ENCODE peak calls at places on chromosome 20, in six cellular contexts. J is GM23248, G is neural progenitor cell, P is GM12878, Y is neuronal stem cell, S is PC-3. I is an unnamed sample.

GRCh38 chr20:14687317-14687716 is 349.9 kb upstream of the FLRT3 start:
- DNase-seq in Y (no peak), G (no peak), S (peak), J (peak), P (no peak), I (no peak)

GRCh38 chr20:41392871-41393704 is 26.5 kb upstream of the EMILIN3 start:
- DNase-seq in S (no peak), P (no peak), G (no peak), J (peak), Y (no peak), I (no peak)

GRCh38 chr20:38589351-38589750 is 8.4 kb downstream of the ADIG start:
- DNase-seq in P (no peak), G (no peak), J (no peak), Y (no peak), S (no peak), I (no peak)

GRCh38 chr20:42204261-42204660 is 586.1 kb upstream of the CHD6 start:
- DNase-seq in J (no peak), P (no peak), Y (peak), S (no peak), G (peak), I (no peak)

GRCh38 chr20:9532069-9532809 is 17.8 kb downstream of the LAMP5 start:
- DNase-seq in P (no peak), G (no peak), S (peak), J (no peak), Y (no peak), I (no peak)

GRCh38 chr20:6142348-6142993 is 19.6 kb upstream of the FERMT1 start:
- DNase-seq in G (peak), S (peak), J (peak), Y (peak), P (peak), I (peak)

GRCh38 chr20:45509091-45509490 is 6.3 kb downstream of the SPINT3 start:
- DNase-seq in S (no peak), P (no peak), G (no peak), J (no peak), Y (no peak), I (no peak)

GRCh38 chr20:62603021-62603906 is 39.0 kb upstream of the SLCO4A1 start:
- DNase-seq in S (peak), G (no peak), Y (no peak), J (peak), P (no peak), I (peak)

GRCh38 chr20:37886851-37887297 is 16.1 kb upstream of the VSTM2L start:
- DNase-seq in J (no peak), G (no peak), P (peak), S (no peak), Y (no peak), I (no peak)

GRCh38 chr20:20207872-20208271 is 155.5 kb downstream of the CFAP61 start:
- DNase-seq in P (peak), G (no peak), S (no peak), J (no peak), Y (no peak), I (no peak)
- H3K27ac ChIP-seq in P (no peak), G (no peak), S (no peak), J (no peak), Y (no peak), I (no peak)

DNA sequence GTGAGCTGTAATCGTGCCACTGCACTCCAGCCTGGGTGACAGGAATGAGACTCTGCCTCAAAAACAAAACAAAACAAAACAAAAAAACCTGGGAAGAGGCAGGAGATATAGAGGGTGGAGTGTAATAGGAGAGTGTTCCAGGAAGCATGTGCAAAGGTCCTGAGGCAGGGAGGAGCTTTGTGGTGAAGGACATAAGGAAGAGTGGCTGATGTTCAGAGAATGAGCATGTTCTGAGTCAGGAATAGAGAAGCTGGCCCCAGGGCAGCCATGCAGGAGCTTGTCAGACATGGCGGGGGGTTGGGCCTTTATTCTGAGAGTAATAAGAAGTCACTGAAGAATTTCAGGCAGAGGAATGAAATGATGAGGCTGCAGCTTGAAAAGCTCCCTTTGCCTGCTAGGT is 337.0 kb downstream of the CDH26 start:
- DNase-seq in P (no peak), Y (no peak), S (no peak), J (peak), G (no peak), I (no peak)
- H3K4me2 ChIP-seq in P (no peak), Y (no peak), S (no peak), J (no peak), G (no peak), I (no peak)

GRCh38 chr20:39623584-39624234 is 661.6 kb downstream of the DHX35 start:
- DNase-seq in Y (no peak), S (no peak), P (no peak), J (peak), G (no peak), I (no peak)
- H3K27ac ChIP-seq in Y (no peak), S (no peak), P (no peak), J (peak), G (no peak), I (no peak)

GRCh38 chr20:19397676-19398075 is 185.2 kb downstream of the SLC24A3 start:
- DNase-seq in Y (no peak), J (no peak), G (no peak), S (no peak), P (no peak), I (peak)
- H3K4me2 ChIP-seq in Y (no peak), J (no peak), G (no peak), S (no peak), P (no peak), I (no peak)

GRCh38 chr20:1841554-1842140 is 53.6 kb upstream of the SIRPA start:
- DNase-seq in J (peak), Y (no peak), S (no peak), P (no peak), G (no peak), I (no peak)

GRCh38 chr20:1842281-1842680 is 52.9 kb upstream of the SIRPA start:
- DNase-seq in J (no peak), S (no peak), Y (no peak), P (no peak), G (no peak), I (no peak)

GRCh38 chr20:1838479-1839279 is 56.5 kb upstream of the SIRPA start:
- DNase-seq in J (no peak), P (no peak), G (peak), S (no peak), Y (no peak), I (no peak)

GRCh38 chr20:1844723-1845523 is 50.3 kb upstream of the SIRPA start:
- DNase-seq in J (peak), S (no peak), P (peak), Y (no peak), G (no peak), I (peak)

GRCh38 chr20:1840865-1841553 is 54.2 kb upstream of the SIRPA start:
- DNase-seq in Y (no peak), J (peak), S (no peak), G (no peak), P (no peak), I (no peak)
- H3K27ac ChIP-seq in Y (no peak), J (peak), S (no peak), G (no peak), P (no peak), I (no peak)

GRCh38 chr20:33105336-33105924 is 26.0 kb downstream of the BPIFB4 start:
- DNase-seq in P (no peak), S (no peak), J (no peak), Y (no peak), G (no peak), I (no peak)
- H3K4me2 ChIP-seq in P (no peak), S (no peak), J (no peak), Y (no peak), G (no peak), I (no peak)

GRCh38 chr20:17566345-17566744 is 3.5 kb upstream of the DSTN start:
- DNase-seq in G (no peak), S (no peak), J (no peak), Y (no peak), P (no peak), I (no peak)
- H3K27ac ChIP-seq in G (no peak), S (no peak), J (no peak), Y (no peak), P (no peak), I (no peak)

GRCh38 chr20:4161447-4162251 is 146.3 kb upstream of the RNF24 start:
- DNase-seq in Y (no peak), S (peak), G (no peak), P (peak), J (no peak), I (peak)
- H3K4me2 ChIP-seq in Y (no peak), S (peak), G (peak), P (no peak), J (no peak), I (peak)

DNA sequence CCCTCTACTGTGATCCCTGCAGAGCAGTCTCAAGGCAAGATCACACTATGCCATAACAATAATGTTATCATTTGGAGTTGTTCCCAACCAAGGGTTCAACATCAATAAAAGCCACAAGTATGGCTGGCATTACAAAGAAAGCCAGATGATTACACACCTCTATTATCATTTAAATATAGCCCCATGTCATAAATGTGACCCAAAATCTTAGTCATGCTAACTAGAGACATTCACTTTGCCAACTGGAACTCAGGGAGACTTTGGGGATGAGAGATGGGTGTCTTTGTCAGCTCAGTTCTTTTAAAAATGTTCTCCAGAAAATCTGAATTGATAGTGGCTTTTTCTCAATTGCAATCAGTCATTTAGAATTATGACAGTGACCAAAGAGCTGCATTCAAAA is 46.5 kb downstream of the RALGAPA2 start:
- DNase-seq in J (no peak), G (no peak), S (no peak), P (no peak), Y (no peak), I (no peak)
- H3K27ac ChIP-seq in J (no peak), G (no peak), S (no peak), P (no peak), Y (no peak), I (no peak)

GRCh38 chr20:59605691-59606364 is 1.5 kb downstream of the PHACTR3 start:
- DNase-seq in Y (no peak), S (no peak), P (no peak), G (peak), J (no peak), I (no peak)
- H3K4me2 ChIP-seq in Y (peak), S (no peak), P (no peak), G (peak), J (no peak), I (no peak)